ENCODE peak calls at places on chromosomes 1 and 21, in five cellular contexts. C is H9, W is cardiac muscle cell, G is dorsolateral prefrontal cortex, Z is MM.1S. F is an unnamed sample.

GRCh38 chr1:90856608-90857007 is 139.5 kb upstream of the BARHL2 start:
- DNase-seq in C (no peak), W (no peak), G (no peak), Z (no peak), F (no peak)

GRCh38 chr1:204341380-204341779 is 18.3 kb downstream of the PLEKHA6 start:
- DNase-seq in C (no peak), W (peak), G (no peak), Z (no peak), F (no peak)

GRCh38 chr1:185050823-185051451 is 5.6 kb downstream of the RNF2 start:
- DNase-seq in C (no peak), W (peak), G (no peak), Z (no peak), F (no peak)

GRCh38 chr1:35192056-35192852 is 691 bp downstream of the SFPQ start:
- DNase-seq in C (peak), W (peak), G (peak), Z (peak), F (peak)

GRCh38 chr1:199073166-199073565 is 434.3 kb downstream of the PTPRC start:
- DNase-seq in C (no peak), W (no peak), G (no peak), Z (no peak), F (no peak)

GRCh38 chr1:27005648-27006496 is 6.8 kb downstream of the TENT5B start:
- DNase-seq in C (peak), W (no peak), G (no peak), Z (no peak), F (no peak)

GRCh38 chr1:151371744-151372410 is 628 bp downstream of the SELENBP1 start:
- DNase-seq in C (no peak), W (peak), G (no peak), Z (no peak), F (no peak)

GRCh38 chr1:98824724-98825123 is 163.2 kb downstream of the SNX7 start:
- DNase-seq in C (no peak), W (no peak), G (no peak), Z (no peak), F (no peak)

GRCh38 chr1:235584973-235585372 is 64.6 kb downstream of the GNG4 start:
- DNase-seq in C (no peak), W (no peak), G (no peak), Z (no peak), F (no peak)

GRCh38 chr1:224434447-224435317 is at the start of gene WDR26:
- DNase-seq in C (peak), W (peak), G (peak), Z (peak), F (peak)
- TF ChIP-seq CTCF in C (no peak), W (no peak), G (no peak), Z (peak), F (no peak)

DNA sequence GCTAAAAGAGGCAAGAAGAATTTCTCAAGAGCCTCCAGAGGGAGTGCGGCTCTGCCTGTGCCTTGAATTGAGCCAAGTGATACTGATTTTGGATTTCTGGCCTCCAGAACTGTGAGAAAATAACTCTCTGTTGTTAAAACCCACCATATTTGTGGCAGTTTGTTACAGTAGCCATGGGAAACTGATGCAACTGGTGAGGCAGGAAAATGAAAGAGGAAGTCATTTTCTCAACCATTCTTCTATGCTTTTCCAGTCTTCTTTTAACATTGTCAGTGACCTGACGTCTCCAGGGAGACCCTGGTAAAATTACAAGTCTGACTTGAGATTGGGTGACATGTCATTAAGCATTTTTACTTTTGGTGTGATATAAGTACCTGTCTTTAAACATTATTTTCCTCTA is 5.8 kb downstream of the OR6P1 start:
- DNase-seq in C (no peak), W (no peak), G (no peak), Z (no peak), F (no peak)
- TF ChIP-seq CTCF in C (no peak), W (no peak), G (no peak), Z (no peak), F (no peak)

GRCh38 chr21:36551731-36552457 is 72.0 kb upstream of the CLDN14 start:
- DNase-seq in C (no peak), W (peak), G (no peak), Z (no peak), F (no peak)
- TF ChIP-seq CTCF in C (no peak), W (no peak), G (no peak), Z (no peak), F (no peak)

GRCh38 chr1:46173361-46173856 is 1.5 kb upstream of the TSPAN1 start:
- DNase-seq in C (no peak), W (no peak), G (peak), Z (no peak), F (no peak)
- TF ChIP-seq CTCF in C (no peak), W (no peak), G (peak), Z (no peak), F (no peak)

GRCh38 chr1:20095564-20096434 is 23.5 kb downstream of the PLA2G2D start:
- DNase-seq in C (no peak), W (peak), G (no peak), Z (no peak), F (no peak)

GRCh38 chr1:20100632-20101355 is 18.5 kb downstream of the PLA2G2D start:
- DNase-seq in C (peak), W (peak), G (peak), Z (peak), F (peak)

GRCh38 chr1:20102875-20103274 is 16.5 kb downstream of the PLA2G2D start:
- DNase-seq in C (no peak), W (peak), G (no peak), Z (no peak), F (no peak)

GRCh38 chr1:20096840-20097447 is 22.4 kb downstream of the PLA2G2D start:
- DNase-seq in C (no peak), W (no peak), G (no peak), Z (no peak), F (no peak)

DNA sequence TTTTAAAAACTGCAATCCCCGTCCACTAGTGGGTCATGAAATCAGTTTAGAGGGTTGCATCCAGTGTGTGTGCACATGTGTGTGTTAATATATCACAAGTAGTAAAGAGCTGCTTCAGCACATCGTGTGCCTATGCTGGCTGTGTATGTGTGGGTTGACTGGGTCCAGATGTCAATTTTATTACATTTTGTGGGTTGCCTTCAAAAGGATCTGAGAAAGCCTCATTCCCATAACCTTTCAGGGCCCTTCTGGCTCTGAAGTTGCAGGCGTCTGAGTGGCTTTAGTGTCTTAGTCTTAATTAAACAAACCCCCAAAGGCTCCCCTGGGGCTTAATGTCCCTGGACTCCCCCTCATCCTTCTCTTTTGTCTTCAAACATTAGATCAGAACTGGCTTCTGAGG is 19.8 kb downstream of the PLA2G2D start:
- DNase-seq in C (no peak), W (no peak), G (no peak), Z (no peak), F (no peak)
- TF ChIP-seq CTCF in C (no peak), W (no peak), G (no peak), Z (no peak), F (no peak)

DNA sequence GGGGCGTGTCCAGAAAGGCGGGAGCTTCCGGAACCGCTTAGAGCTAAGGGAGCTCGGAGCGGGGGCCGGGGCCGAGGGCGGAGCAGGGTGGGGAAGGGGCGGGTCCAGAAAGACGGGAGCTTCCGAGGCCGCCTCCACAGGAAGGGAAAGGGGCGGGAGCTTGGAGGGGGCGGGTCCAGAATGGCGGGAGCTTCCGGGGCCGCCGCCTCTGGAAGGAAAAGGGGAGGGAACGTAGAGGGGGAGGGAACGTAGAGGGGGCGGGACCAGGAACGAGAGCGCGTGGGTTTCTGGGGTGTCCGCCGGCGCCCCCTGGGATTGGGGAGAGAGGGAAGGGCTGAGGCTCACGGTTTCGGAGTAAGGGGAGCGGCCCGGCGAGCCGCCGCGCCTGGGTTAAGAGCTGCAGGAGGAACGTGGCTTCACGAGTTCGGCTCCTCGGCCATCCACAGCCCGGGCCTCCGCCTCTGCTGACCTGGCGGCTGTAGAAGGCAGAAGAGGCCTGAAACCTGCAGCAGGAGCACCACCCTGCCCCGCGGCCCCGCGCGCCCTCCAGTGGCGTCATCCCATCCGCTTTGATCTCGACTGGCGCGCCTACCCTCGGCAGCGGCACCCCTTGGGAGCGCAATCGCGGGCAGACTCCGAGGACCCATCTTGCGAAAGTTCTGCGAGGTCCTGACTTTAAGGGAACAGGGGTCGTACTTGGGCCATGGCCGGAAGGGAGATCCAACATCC is 22.9 kb upstream of the HPDL start:
- DNase-seq in C (peak), W (peak), G (peak), Z (peak), F (peak)
- TF ChIP-seq CTCF in C (peak), W (peak), G (peak), Z (peak), F (no peak)

GRCh38 chr1:111660204-111661150 is 40.9 kb downstream of the RAP1A start:
- DNase-seq in C (no peak), W (peak), G (no peak), Z (no peak), F (no peak)

GRCh38 chr1:111653695-111654094 is 34.1 kb downstream of the RAP1A start:
- DNase-seq in C (no peak), W (no peak), G (no peak), Z (no peak), F (no peak)

GRCh38 chr1:111654839-111655238 is 35.2 kb downstream of the RAP1A start:
- DNase-seq in C (no peak), W (no peak), G (no peak), Z (no peak), F (no peak)

GRCh38 chr1:111658622-111659021 is 39.0 kb downstream of the RAP1A start:
- DNase-seq in C (no peak), W (no peak), G (no peak), Z (no peak), F (no peak)

GRCh38 chr1:111656093-111657017 is 36.8 kb downstream of the RAP1A start:
- DNase-seq in C (no peak), W (peak), G (peak), Z (peak), F (no peak)
- TF ChIP-seq CTCF in C (peak), W (peak), G (peak), Z (peak), F (peak)

GRCh38 chr1:44481701-44482100 is 76.6 kb downstream of the RNF220 start:
- DNase-seq in C (no peak), W (no peak), G (no peak), Z (no peak), F (no peak)

GRCh38 chr1:44483089-44483488 is 78.0 kb downstream of the RNF220 start:
- DNase-seq in C (no peak), W (no peak), G (no peak), Z (no peak), F (no peak)

GRCh38 chr1:44485229-44485932 is 80.3 kb downstream of the RNF220 start:
- DNase-seq in C (no peak), W (peak), G (no peak), Z (no peak), F (no peak)

GRCh38 chr1:44485933-44486475 is 80.9 kb downstream of the RNF220 start:
- DNase-seq in C (no peak), W (no peak), G (no peak), Z (no peak), F (no peak)

DNA sequence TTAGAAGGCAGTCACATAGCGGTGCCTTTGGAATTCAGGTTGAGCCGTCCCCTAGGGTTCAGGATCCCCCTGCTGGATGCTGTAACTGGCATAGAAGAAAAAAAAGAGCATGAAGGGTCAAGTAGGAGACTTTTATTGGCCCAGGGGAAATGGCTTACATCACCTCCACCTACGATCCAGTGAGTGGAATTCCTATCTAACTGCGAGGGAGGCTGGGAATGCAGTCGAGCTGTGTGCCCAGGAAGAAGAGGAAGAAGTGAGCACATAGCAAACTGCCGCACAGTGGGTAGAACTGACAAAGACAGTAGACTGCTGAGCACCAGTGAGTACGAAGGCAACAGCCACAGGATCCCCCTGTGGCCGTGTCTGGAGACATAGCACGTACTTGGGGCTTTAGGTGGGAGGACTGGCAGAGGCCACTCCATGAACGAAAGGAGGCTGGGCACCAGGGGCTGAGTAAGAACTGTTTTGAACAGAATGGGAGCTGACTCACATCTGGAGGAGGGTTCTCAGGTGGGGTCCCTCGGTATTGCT is 79.2 kb downstream of the RNF220 start:
- DNase-seq in C (peak), W (peak), G (no peak), Z (no peak), F (no peak)
- TF ChIP-seq CTCF in C (peak), W (no peak), G (no peak), Z (no peak), F (no peak)

GRCh38 chr1:214719207-214719606 is 116.2 kb downstream of the CENPF start:
- DNase-seq in C (no peak), W (no peak), G (no peak), Z (no peak), F (no peak)
- TF ChIP-seq CTCF in C (peak), W (no peak), G (peak), Z (no peak), F (no peak)